ENCODE peak calls at places on chromosomes 6 and 20, in eight cellular contexts. One of them, this sample, is unnamed.

GRCh38 chr20:41697861-41698559 is 79.8 kb upstream of the CHD6 start:
- DNase-seq in lower leg skin: no peak
- DNase-seq in upper lobe of right lung: no peak
- DNase-seq in dorsolateral prefrontal cortex: no peak
- DNase-seq in brain microvascular endothelial cell: peak
- DNase-seq in transverse colon: no peak
- DNase-seq in GM12878: no peak
- DNase-seq in HFF-Myc: no peak
- DNase-seq in this sample: no peak

GRCh38 chr20:49890651-49891361 is 24.5 kb downstream of the SPATA2 start:
- DNase-seq in GM12878: no peak
- DNase-seq in lower leg skin: no peak
- DNase-seq in HFF-Myc: no peak
- DNase-seq in dorsolateral prefrontal cortex: no peak
- DNase-seq in transverse colon: no peak
- DNase-seq in brain microvascular endothelial cell: peak
- DNase-seq in upper lobe of right lung: no peak
- DNase-seq in this sample: no peak

GRCh38 chr6:106553440-106553839 is 75.9 kb downstream of the RTN4IP1 start:
- DNase-seq in transverse colon: no peak
- DNase-seq in upper lobe of right lung: no peak
- DNase-seq in HFF-Myc: no peak
- DNase-seq in dorsolateral prefrontal cortex: no peak
- DNase-seq in GM12878: no peak
- DNase-seq in brain microvascular endothelial cell: no peak
- DNase-seq in lower leg skin: no peak
- DNase-seq in this sample: no peak

GRCh38 chr20:46814366-46815232 is 80.0 kb upstream of the EYA2 start:
- DNase-seq in upper lobe of right lung: no peak
- DNase-seq in HFF-Myc: no peak
- DNase-seq in dorsolateral prefrontal cortex: no peak
- DNase-seq in brain microvascular endothelial cell: peak
- DNase-seq in GM12878: no peak
- DNase-seq in transverse colon: no peak
- DNase-seq in lower leg skin: no peak
- DNase-seq in this sample: peak

GRCh38 chr6:19297880-19298279 is 539.3 kb upstream of the ID4 start:
- DNase-seq in brain microvascular endothelial cell: no peak
- DNase-seq in dorsolateral prefrontal cortex: no peak
- DNase-seq in upper lobe of right lung: no peak
- DNase-seq in lower leg skin: no peak
- DNase-seq in GM12878: no peak
- DNase-seq in HFF-Myc: no peak
- DNase-seq in transverse colon: no peak
- DNase-seq in this sample: no peak

GRCh38 chr6:84618836-84619235 is 145.6 kb downstream of the TBX18 start:
- DNase-seq in GM12878: no peak
- DNase-seq in lower leg skin: no peak
- DNase-seq in HFF-Myc: no peak
- DNase-seq in dorsolateral prefrontal cortex: no peak
- DNase-seq in upper lobe of right lung: no peak
- DNase-seq in brain microvascular endothelial cell: peak
- DNase-seq in transverse colon: no peak
- DNase-seq in this sample: peak

GRCh38 chr6:1086446-1086845 is 225.5 kb upstream of the FOXQ1 start:
- DNase-seq in brain microvascular endothelial cell: no peak
- DNase-seq in transverse colon: no peak
- DNase-seq in lower leg skin: no peak
- DNase-seq in dorsolateral prefrontal cortex: no peak
- DNase-seq in GM12878: no peak
- DNase-seq in upper lobe of right lung: no peak
- DNase-seq in HFF-Myc: no peak
- DNase-seq in this sample: no peak

GRCh38 chr20:4787069-4787468 is 65.4 kb downstream of the PRND start:
- DNase-seq in upper lobe of right lung: no peak
- DNase-seq in transverse colon: no peak
- DNase-seq in lower leg skin: peak
- DNase-seq in GM12878: no peak
- DNase-seq in brain microvascular endothelial cell: peak
- DNase-seq in HFF-Myc: peak
- DNase-seq in dorsolateral prefrontal cortex: no peak
- DNase-seq in this sample: no peak

GRCh38 chr20:38581013-38581412 is at the start of gene ADIG:
- DNase-seq in upper lobe of right lung: no peak
- DNase-seq in transverse colon: no peak
- DNase-seq in GM12878: no peak
- DNase-seq in brain microvascular endothelial cell: no peak
- DNase-seq in dorsolateral prefrontal cortex: peak
- DNase-seq in lower leg skin: no peak
- DNase-seq in HFF-Myc: no peak
- DNase-seq in this sample: no peak

GRCh38 chr6:164345856-164346496 is 931.5 kb downstream of the QKI start:
- DNase-seq in transverse colon: no peak
- DNase-seq in GM12878: no peak
- DNase-seq in upper lobe of right lung: no peak
- DNase-seq in HFF-Myc: no peak
- DNase-seq in lower leg skin: no peak
- DNase-seq in brain microvascular endothelial cell: no peak
- DNase-seq in dorsolateral prefrontal cortex: no peak
- DNase-seq in this sample: no peak

GRCh38 chr6:142665393-142665792 is 279.6 kb downstream of the HIVEP2 start:
- DNase-seq in transverse colon: no peak
- DNase-seq in upper lobe of right lung: no peak
- DNase-seq in dorsolateral prefrontal cortex: no peak
- DNase-seq in HFF-Myc: no peak
- DNase-seq in GM12878: no peak
- DNase-seq in lower leg skin: no peak
- DNase-seq in brain microvascular endothelial cell: no peak
- DNase-seq in this sample: no peak

GRCh38 chr6:139654309-139654708 is 279.9 kb upstream of the CITED2 start:
- DNase-seq in upper lobe of right lung: no peak
- DNase-seq in GM12878: no peak
- DNase-seq in lower leg skin: no peak
- DNase-seq in brain microvascular endothelial cell: no peak
- DNase-seq in transverse colon: no peak
- DNase-seq in HFF-Myc: no peak
- DNase-seq in dorsolateral prefrontal cortex: no peak
- DNase-seq in this sample: no peak

GRCh38 chr6:154479388-154480143 is 30.9 kb downstream of the CNKSR3 start:
- DNase-seq in brain microvascular endothelial cell: peak
- DNase-seq in GM12878: no peak
- DNase-seq in upper lobe of right lung: no peak
- DNase-seq in dorsolateral prefrontal cortex: no peak
- DNase-seq in lower leg skin: no peak
- DNase-seq in transverse colon: no peak
- DNase-seq in HFF-Myc: peak
- DNase-seq in this sample: no peak
- H3K4me3 ChIP-seq in brain microvascular endothelial cell: peak
- H3K4me3 ChIP-seq in GM12878: no peak
- H3K4me3 ChIP-seq in upper lobe of right lung: no peak
- H3K4me3 ChIP-seq in dorsolateral prefrontal cortex: no peak
- H3K4me3 ChIP-seq in lower leg skin: no peak
- H3K4me3 ChIP-seq in transverse colon: no peak
- H3K4me3 ChIP-seq in HFF-Myc: peak
- H3K4me3 ChIP-seq in this sample: peak

DNA sequence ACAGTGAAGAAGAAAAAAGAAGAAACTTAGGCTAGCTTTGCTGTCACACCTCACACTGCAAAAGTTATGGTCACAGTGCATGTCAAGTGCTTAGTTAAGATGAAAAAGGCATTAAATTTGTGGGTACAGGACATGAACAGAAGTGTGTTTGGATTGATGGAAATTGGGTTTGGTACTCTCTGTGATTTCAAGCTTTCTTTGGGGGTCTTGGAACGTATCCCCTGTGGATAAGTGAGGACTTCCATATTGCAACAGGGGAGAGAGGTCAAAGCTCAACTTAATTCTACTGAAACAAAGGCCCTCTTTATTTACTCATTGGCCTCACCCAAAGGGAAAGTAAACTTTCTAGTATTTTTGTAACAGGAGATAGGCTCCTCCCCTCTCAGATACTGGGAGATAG is 138.3 kb upstream of the FUT9 start:
- DNase-seq in upper lobe of right lung: no peak
- DNase-seq in dorsolateral prefrontal cortex: no peak
- DNase-seq in lower leg skin: no peak
- DNase-seq in GM12878: no peak
- DNase-seq in transverse colon: no peak
- DNase-seq in brain microvascular endothelial cell: no peak
- DNase-seq in HFF-Myc: no peak
- DNase-seq in this sample: no peak
- TF ChIP-seq CTCF in upper lobe of right lung: no peak
- TF ChIP-seq CTCF in dorsolateral prefrontal cortex: no peak
- TF ChIP-seq CTCF in lower leg skin: no peak
- TF ChIP-seq CTCF in GM12878: no peak
- TF ChIP-seq CTCF in transverse colon: no peak
- TF ChIP-seq CTCF in brain microvascular endothelial cell: no peak
- TF ChIP-seq CTCF in HFF-Myc: no peak
- TF ChIP-seq CTCF in this sample: no peak

GRCh38 chr6:36382976-36383375 is 4.5 kb downstream of the ETV7 start:
- DNase-seq in dorsolateral prefrontal cortex: no peak
- DNase-seq in GM12878: no peak
- DNase-seq in brain microvascular endothelial cell: no peak
- DNase-seq in lower leg skin: no peak
- DNase-seq in transverse colon: no peak
- DNase-seq in upper lobe of right lung: no peak
- DNase-seq in HFF-Myc: no peak
- DNase-seq in this sample: no peak
- H3K4me3 ChIP-seq in dorsolateral prefrontal cortex: no peak
- H3K4me3 ChIP-seq in GM12878: no peak
- H3K4me3 ChIP-seq in brain microvascular endothelial cell: no peak
- H3K4me3 ChIP-seq in lower leg skin: no peak
- H3K4me3 ChIP-seq in transverse colon: no peak
- H3K4me3 ChIP-seq in upper lobe of right lung: no peak
- H3K4me3 ChIP-seq in HFF-Myc: no peak
- H3K4me3 ChIP-seq in this sample: no peak

DNA sequence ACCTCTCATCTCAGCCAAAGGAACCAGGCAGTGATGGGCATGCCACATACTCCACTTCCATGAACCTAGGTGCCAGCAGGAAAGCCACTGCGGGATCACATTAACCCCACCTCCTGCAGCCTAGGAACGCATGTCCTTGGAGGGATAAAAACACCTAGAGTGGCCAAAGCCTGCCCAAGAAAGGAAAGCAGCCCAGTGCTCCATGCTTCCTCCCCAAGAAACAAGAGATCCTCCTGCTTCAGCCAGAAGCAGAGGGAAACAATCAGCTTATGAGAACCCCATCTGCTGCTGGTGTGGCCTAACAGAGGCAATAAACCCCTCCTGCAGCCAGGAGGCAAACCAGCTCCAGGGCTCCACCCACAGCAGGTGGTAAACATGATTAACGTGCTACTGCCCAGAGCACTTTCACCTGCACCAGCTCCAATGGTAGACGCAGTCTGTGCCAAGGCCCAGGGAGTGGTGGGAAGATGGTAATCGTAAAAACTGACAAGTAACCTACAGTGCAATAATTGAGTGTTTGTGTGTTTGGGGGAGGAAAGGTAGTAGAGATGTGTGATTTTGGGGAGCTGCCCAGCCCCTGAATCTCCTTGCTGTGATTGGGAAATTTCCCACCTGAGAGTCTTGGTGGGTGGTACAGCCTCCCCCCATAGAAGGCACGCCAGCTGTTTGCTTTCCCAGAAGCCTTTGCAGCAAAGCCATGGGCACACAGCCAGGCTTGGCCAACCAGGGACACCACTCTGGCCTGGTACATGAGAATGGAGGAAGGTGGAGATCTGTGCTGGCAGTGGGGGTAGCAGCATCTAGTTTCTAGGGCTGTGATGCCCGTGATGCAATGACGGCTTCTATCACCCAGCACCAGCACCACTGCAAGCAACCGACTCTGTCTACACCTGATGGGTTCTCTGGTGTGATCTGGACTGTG is 50.6 kb upstream of the TBC1D7 start:
- DNase-seq in GM12878: no peak
- DNase-seq in upper lobe of right lung: no peak
- DNase-seq in transverse colon: peak
- DNase-seq in dorsolateral prefrontal cortex: no peak
- DNase-seq in lower leg skin: no peak
- DNase-seq in brain microvascular endothelial cell: no peak
- DNase-seq in HFF-Myc: no peak
- DNase-seq in this sample: no peak
- TF ChIP-seq CTCF in GM12878: peak
- TF ChIP-seq CTCF in upper lobe of right lung: no peak
- TF ChIP-seq CTCF in transverse colon: peak
- TF ChIP-seq CTCF in dorsolateral prefrontal cortex: no peak
- TF ChIP-seq CTCF in lower leg skin: no peak
- TF ChIP-seq CTCF in brain microvascular endothelial cell: no peak
- TF ChIP-seq CTCF in HFF-Myc: no peak
- TF ChIP-seq CTCF in this sample: no peak

GRCh38 chr20:328596-329324 is 3.4 kb downstream of the SOX12 start:
- DNase-seq in GM12878: no peak
- DNase-seq in brain microvascular endothelial cell: no peak
- DNase-seq in transverse colon: no peak
- DNase-seq in dorsolateral prefrontal cortex: no peak
- DNase-seq in upper lobe of right lung: no peak
- DNase-seq in HFF-Myc: no peak
- DNase-seq in lower leg skin: no peak
- DNase-seq in this sample: no peak

GRCh38 chr20:327946-328563 is 2.7 kb downstream of the SOX12 start:
- DNase-seq in dorsolateral prefrontal cortex: no peak
- DNase-seq in lower leg skin: no peak
- DNase-seq in transverse colon: no peak
- DNase-seq in HFF-Myc: no peak
- DNase-seq in brain microvascular endothelial cell: no peak
- DNase-seq in upper lobe of right lung: no peak
- DNase-seq in GM12878: no peak
- DNase-seq in this sample: no peak

GRCh38 chr20:330233-331149 is 5.1 kb downstream of the SOX12 start:
- DNase-seq in HFF-Myc: no peak
- DNase-seq in dorsolateral prefrontal cortex: no peak
- DNase-seq in transverse colon: no peak
- DNase-seq in brain microvascular endothelial cell: peak
- DNase-seq in lower leg skin: no peak
- DNase-seq in upper lobe of right lung: no peak
- DNase-seq in GM12878: no peak
- DNase-seq in this sample: no peak

GRCh38 chr20:329325-329695 is 4.0 kb downstream of the SOX12 start:
- DNase-seq in dorsolateral prefrontal cortex: no peak
- DNase-seq in HFF-Myc: no peak
- DNase-seq in upper lobe of right lung: no peak
- DNase-seq in brain microvascular endothelial cell: no peak
- DNase-seq in GM12878: no peak
- DNase-seq in transverse colon: no peak
- DNase-seq in lower leg skin: no peak
- DNase-seq in this sample: no peak

GRCh38 chr20:329851-330232 is 4.5 kb downstream of the SOX12 start:
- DNase-seq in HFF-Myc: no peak
- DNase-seq in upper lobe of right lung: no peak
- DNase-seq in lower leg skin: no peak
- DNase-seq in GM12878: no peak
- DNase-seq in brain microvascular endothelial cell: no peak
- DNase-seq in dorsolateral prefrontal cortex: no peak
- DNase-seq in transverse colon: peak
- DNase-seq in this sample: no peak
- H3K4me3 ChIP-seq in HFF-Myc: no peak
- H3K4me3 ChIP-seq in upper lobe of right lung: no peak
- H3K4me3 ChIP-seq in lower leg skin: no peak
- H3K4me3 ChIP-seq in GM12878: no peak
- H3K4me3 ChIP-seq in brain microvascular endothelial cell: no peak
- H3K4me3 ChIP-seq in dorsolateral prefrontal cortex: no peak
- H3K4me3 ChIP-seq in transverse colon: no peak
- H3K4me3 ChIP-seq in this sample: no peak

This sample was measured in AG04449.